ENCODE peak calls at places on chromosomes 6 and 20, in seven cellular contexts. J is aorta, Z is H9, B is uterus, Q is ovary, N is mesendoderm, I is colonic mucosa. A is an unnamed sample. For H3K27me3, the result is how much of the 10 kb centered on the place peaks cover.

GRCh38 chr6:152472325-152472724 is 164.8 kb downstream of the SYNE1 start:
- DNase-seq in J (no peak), Z (no peak), B (no peak), Q (no peak), N (no peak), I (no peak), A (no peak)

GRCh38 chr20:33753763-33754162 is 22.0 kb downstream of the ZNF341 start:
- DNase-seq in J (no peak), Z (no peak), B (no peak), Q (no peak), N (no peak), I (no peak), A (no peak)

GRCh38 chr6:141483561-141484061 is 649.1 kb upstream of the GJE1 start:
- DNase-seq in J (no peak), Z (no peak), B (no peak), Q (no peak), N (no peak), I (no peak), A (no peak)

GRCh38 chr6:36241728-36242127 is 28.1 kb upstream of the PNPLA1 start:
- DNase-seq in J (no peak), Z (no peak), B (no peak), Q (no peak), N (no peak), I (no peak), A (no peak)

GRCh38 chr20:37538003-37538402 is 10.3 kb upstream of the BLCAP start:
- DNase-seq in J (no peak), Z (peak), B (no peak), Q (no peak), N (no peak), I (no peak), A (no peak)

GRCh38 chr6:33915134-33915533 is 111.3 kb upstream of the MLN start:
- DNase-seq in J (no peak), Z (no peak), B (no peak), Q (no peak), N (no peak), I (no peak), A (no peak)

GRCh38 chr6:34202329-34203201 is 34.1 kb upstream of the HMGA1 start:
- DNase-seq in J (no peak), Z (peak), B (no peak), Q (no peak), N (peak), I (no peak), A (no peak)

GRCh38 chr20:34542439-34542838 is 16.1 kb upstream of the MAP1LC3A start:
- DNase-seq in J (no peak), Z (no peak), B (no peak), Q (no peak), N (no peak), I (no peak), A (no peak)

GRCh38 chr20:19676202-19676601 is 81.9 kb upstream of the RIN2 start:
- DNase-seq in J (no peak), Z (no peak), B (no peak), Q (no peak), N (no peak), I (no peak), A (no peak)

GRCh38 chr6:139508576-139508975 is 134.1 kb upstream of the CITED2 start:
- DNase-seq in J (no peak), Z (no peak), B (no peak), Q (no peak), N (no peak), I (no peak), A (no peak)

GRCh38 chr6:125700591-125701353 is 48.7 kb upstream of the HEY2 start:
- DNase-seq in J (no peak), Z (peak), B (no peak), Q (no peak), N (peak), I (no peak), A (no peak)

GRCh38 chr6:73394577-73395354 is at the start of gene DDX43:
- DNase-seq in J (peak), Z (peak), B (peak), Q (peak), N (peak), I (peak), A (peak)

GRCh38 chr6:145271086-145271485 is 464.2 kb downstream of the EPM2A start:
- DNase-seq in J (no peak), Z (no peak), B (no peak), Q (no peak), N (no peak), I (peak), A (no peak)

GRCh38 chr6:90021701-90022100 is 127.4 kb downstream of the GJA10 start:
- DNase-seq in J (no peak), Z (no peak), B (no peak), Q (no peak), N (no peak), I (no peak), A (no peak)

DNA sequence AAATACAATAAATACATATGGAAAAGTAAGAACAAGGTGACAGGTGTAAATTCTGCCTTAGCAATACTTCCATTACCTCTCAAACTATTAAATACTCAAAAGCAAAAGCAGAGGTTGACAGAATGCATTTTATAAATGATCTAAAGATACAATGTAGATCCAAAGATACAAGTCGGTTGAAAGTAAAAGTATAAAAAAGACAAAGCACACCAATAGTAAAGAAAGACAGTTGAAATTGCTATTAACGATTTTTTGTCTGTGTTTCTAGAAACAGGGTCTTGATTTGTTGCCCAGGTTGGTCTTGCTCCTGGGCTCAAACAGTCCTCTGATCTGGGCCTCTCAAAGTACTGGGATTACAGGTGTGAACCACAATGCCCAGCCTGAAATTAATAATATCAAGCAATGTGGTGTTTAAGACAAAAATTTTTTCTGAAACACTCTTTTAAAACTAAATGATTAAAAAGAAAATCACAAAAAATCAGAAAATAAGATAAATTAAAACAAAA is 23.9 kb downstream of the ULBP1 start:
- DNase-seq in J (no peak), Z (no peak), B (no peak), Q (no peak), N (no peak), I (no peak), A (no peak)
- H3K27me3 ChIP-seq in J (under half), Z (half or more), B (half or more), Q (under half), N (half or more), I (half or more), A (under half)

GRCh38 chr20:46305331-46305972 is 2.8 kb downstream of the CDH22 start:
- DNase-seq in J (no peak), Z (no peak), B (no peak), Q (no peak), N (no peak), I (no peak), A (no peak)

GRCh38 chr20:46307139-46307998 is 929 bp downstream of the CDH22 start:
- DNase-seq in J (peak), Z (peak), B (peak), Q (peak), N (peak), I (peak), A (peak)

GRCh38 chr20:46306743-46307138 is 1.6 kb downstream of the CDH22 start:
- DNase-seq in J (no peak), Z (no peak), B (no peak), Q (no peak), N (no peak), I (no peak), A (no peak)

GRCh38 chr20:46304852-46305251 is 3.4 kb downstream of the CDH22 start:
- DNase-seq in J (no peak), Z (no peak), B (no peak), Q (no peak), N (no peak), I (no peak), A (no peak)

DNA sequence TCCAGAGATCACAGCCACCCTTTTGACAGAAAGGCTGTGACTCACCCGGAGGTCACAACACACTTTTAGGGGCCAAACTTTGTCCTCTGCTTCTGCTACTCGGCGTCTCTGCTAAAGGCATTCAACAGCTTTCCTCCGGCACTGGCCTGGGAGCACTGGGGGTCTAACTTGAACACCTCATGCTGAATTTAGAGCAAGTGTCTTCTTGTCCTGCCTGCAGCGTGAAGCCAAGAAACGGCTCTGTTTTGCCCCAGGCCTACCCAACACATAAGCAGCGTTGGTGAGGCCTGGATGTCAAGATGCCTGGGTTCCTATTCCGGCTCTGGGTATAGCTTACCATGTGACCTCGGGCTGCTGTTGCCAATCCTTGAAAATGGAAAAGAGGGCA is 2.3 kb downstream of the CDH22 start:
- DNase-seq in J (no peak), Z (no peak), B (no peak), Q (no peak), N (no peak), I (no peak), A (no peak)
- H3K27me3 ChIP-seq in J (under half), Z (under half), B (under half), Q (under half), N (under half), I (under half), A (under half)

GRCh38 chr20:57417830-57418780 is 26.9 kb downstream of the RBM38 start:
- DNase-seq in J (no peak), Z (no peak), B (no peak), Q (no peak), N (no peak), I (no peak), A (peak)

GRCh38 chr20:57414867-57415592 is 23.8 kb downstream of the RBM38 start:
- DNase-seq in J (peak), Z (no peak), B (no peak), Q (no peak), N (no peak), I (no peak), A (no peak)

GRCh38 chr20:57415791-57416190 is 24.6 kb downstream of the RBM38 start:
- DNase-seq in J (no peak), Z (no peak), B (no peak), Q (no peak), N (no peak), I (no peak), A (no peak)

GRCh38 chr20:57416296-57417022 is 25.3 kb downstream of the RBM38 start:
- DNase-seq in J (no peak), Z (no peak), B (no peak), Q (no peak), N (no peak), I (no peak), A (no peak)

GRCh38 chr20:57417051-57417689 is 26.0 kb downstream of the RBM38 start:
- DNase-seq in J (no peak), Z (no peak), B (no peak), Q (no peak), N (no peak), I (no peak), A (no peak)
- H3K27me3 ChIP-seq in J (under half), Z (under half), B (under half), Q (under half), N (under half), I (under half), A (under half)

GRCh38 chr6:41377071-41377470 is 41.7 kb downstream of the NCR2 start:
- DNase-seq in J (no peak), Z (no peak), B (no peak), Q (no peak), N (no peak), I (no peak), A (no peak)
- H3K27me3 ChIP-seq in J (under half), Z (half or more), B (under half), Q (under half), N (under half), I (half or more), A (under half)

GRCh38 chr20:63000958-63001357 is 5.8 kb downstream of the BHLHE23 start:
- DNase-seq in J (no peak), Z (no peak), B (no peak), Q (no peak), N (no peak), I (no peak), A (no peak)
- H3K27me3 ChIP-seq in J (under half), Z (under half), B (half or more), Q (under half), N (under half), I (under half), A (under half)

GRCh38 chr6:105993769-105994521 is 92.2 kb upstream of the PRDM1 start:
- DNase-seq in J (peak), Z (no peak), B (peak), Q (peak), N (peak), I (peak), A (peak)
- H3K27me3 ChIP-seq in J (under half), Z (half or more), B (under half), Q (under half), N (under half), I (under half), A (under half)

DNA sequence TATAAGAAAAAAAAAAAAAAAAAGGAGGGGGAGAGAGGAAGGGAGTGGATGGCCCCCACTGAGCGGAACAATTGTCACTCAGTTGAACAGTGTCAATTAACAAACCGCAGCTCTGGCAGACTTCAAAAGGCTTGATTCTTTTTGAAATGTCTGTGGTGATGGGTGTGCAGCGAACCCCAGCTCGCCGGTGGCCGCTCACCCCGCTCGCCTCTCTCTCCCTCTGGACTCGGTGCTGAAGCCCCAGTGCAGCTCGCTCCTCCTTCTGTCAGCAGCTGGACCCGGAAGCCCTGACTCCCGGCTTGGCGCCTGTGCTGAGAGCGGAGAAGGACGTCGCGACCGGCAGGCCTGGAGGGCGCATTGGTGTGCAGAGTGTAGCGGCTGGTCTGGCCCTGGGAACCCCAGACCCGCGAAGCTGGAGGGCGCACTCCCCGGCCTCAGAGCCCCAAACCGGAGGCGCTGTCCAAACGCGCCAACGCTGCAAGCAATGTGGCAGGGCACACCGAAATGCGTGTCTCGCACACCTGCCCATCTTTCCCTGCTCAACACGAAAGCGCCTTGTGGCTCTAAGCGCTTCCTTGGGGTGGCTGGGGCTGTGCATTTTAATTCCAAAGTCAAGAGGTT is 3.4 kb downstream of the LINC00237 start:
- DNase-seq in J (peak), Z (peak), B (no peak), Q (no peak), N (peak), I (peak), A (peak)
- H3K27me3 ChIP-seq in J (under half), Z (under half), B (half or more), Q (under half), N (half or more), I (half or more), A (under half)

DNA sequence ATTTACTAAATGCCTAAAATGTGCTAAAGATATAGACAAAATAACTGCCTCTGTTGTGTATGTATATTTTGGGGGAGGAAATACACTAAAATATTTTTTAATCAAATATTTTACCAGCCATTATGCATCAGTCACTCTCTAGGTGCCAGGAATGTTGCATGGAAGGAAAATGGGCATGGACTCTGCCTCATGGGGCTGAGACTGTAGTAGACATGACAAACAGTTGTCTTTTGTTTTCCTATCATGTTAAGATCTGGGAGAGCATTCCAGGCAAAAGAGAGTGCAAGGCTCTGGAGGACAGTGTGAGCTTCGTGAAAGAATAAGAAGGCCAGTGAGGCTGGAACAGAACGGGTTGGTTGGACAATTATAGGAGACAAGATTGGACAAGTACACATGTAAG is 26.5 kb downstream of the HLA-DOB start:
- DNase-seq in J (no peak), Z (no peak), B (no peak), Q (no peak), N (peak), I (no peak), A (peak)
- H3K27me3 ChIP-seq in J (under half), Z (under half), B (under half), Q (under half), N (under half), I (under half), A (under half)

DNA sequence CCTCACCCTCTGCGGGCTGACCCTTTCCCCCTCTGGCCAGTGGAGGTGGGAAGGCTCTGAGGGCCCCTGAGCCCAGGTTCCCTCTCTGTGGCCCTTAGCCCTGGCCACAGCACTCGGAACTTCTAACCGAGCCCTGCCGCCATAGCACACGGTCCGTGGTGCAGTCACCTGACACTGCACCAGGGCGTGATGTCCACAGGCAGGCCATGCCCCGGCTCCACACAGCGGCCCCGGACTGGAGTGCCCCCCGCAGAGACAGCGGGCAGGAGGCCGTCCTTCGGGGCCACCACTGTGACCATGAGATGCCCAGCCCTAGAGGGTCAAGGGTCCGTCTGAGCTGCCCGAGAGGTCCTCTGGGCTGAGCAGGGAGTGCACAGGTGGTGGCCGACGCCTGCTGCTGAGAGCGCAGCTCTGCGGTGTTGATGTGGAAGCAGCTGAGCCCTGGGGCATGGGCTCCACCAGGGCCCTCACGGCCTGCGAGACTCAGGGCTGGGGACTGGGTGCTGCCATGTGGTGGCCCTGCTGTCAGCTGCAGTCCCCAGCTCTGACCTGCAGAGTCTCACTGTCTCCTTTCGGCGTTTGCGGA is 11.2 kb upstream of the BHLHE23 start:
- DNase-seq in J (peak), Z (no peak), B (no peak), Q (no peak), N (no peak), I (no peak), A (no peak)
- H3K27me3 ChIP-seq in J (under half), Z (under half), B (under half), Q (under half), N (under half), I (under half), A (under half)

GRCh38 chr6:116954335-116954734 is 77.3 kb downstream of the RFX6 start:
- DNase-seq in J (no peak), Z (no peak), B (no peak), Q (no peak), N (no peak), I (no peak), A (no peak)

GRCh38 chr6:116949964-116950363 is 72.9 kb downstream of the RFX6 start:
- DNase-seq in J (no peak), Z (no peak), B (no peak), Q (no peak), N (peak), I (no peak), A (no peak)

GRCh38 chr6:116945809-116946208 is 68.8 kb downstream of the RFX6 start:
- DNase-seq in J (no peak), Z (no peak), B (no peak), Q (no peak), N (no peak), I (peak), A (no peak)

GRCh38 chr6:116948535-116949304 is 71.7 kb downstream of the RFX6 start:
- DNase-seq in J (no peak), Z (no peak), B (no peak), Q (no peak), N (no peak), I (no peak), A (no peak)
- H3K27me3 ChIP-seq in J (under half), Z (under half), B (under half), Q (under half), N (under half), I (under half), A (under half)

A was measured in testis.